ENCODE peak calls at places on chromosomes 2 and 18, in four cellular contexts. One of them, this sample, is unnamed. For H3K36me3, the result is how much of the 10 kb centered on the place peaks cover.

GRCh38 chr2:70886541-70886987 is 49.1 kb upstream of the ATP6V1B1 start:
- DNase-seq in adipocyte: no peak
- DNase-seq in psoas muscle: no peak
- DNase-seq in lower lobe of right lung: no peak
- DNase-seq in this sample: no peak

GRCh38 chr2:200477667-200478121 is 32.2 kb downstream of the KCTD18 start:
- DNase-seq in adipocyte: no peak
- DNase-seq in psoas muscle: peak
- DNase-seq in lower lobe of right lung: no peak
- DNase-seq in this sample: peak

GRCh38 chr2:240905176-240905781 is 857 bp upstream of the CROCC2 start:
- DNase-seq in adipocyte: no peak
- DNase-seq in psoas muscle: peak
- DNase-seq in lower lobe of right lung: peak
- DNase-seq in this sample: no peak

GRCh38 chr2:231597014-231597611 is 4.4 kb downstream of the TEX44 start:
- DNase-seq in adipocyte: no peak
- DNase-seq in psoas muscle: peak
- DNase-seq in lower lobe of right lung: peak
- DNase-seq in this sample: no peak

GRCh38 chr2:207067476-207067875 is 98.3 kb downstream of the KLF7 start:
- DNase-seq in adipocyte: no peak
- DNase-seq in psoas muscle: no peak
- DNase-seq in lower lobe of right lung: no peak
- DNase-seq in this sample: no peak

GRCh38 chr18:51110073-51110797 is 80.2 kb downstream of the SMAD4 start:
- DNase-seq in adipocyte: peak
- DNase-seq in psoas muscle: peak
- DNase-seq in lower lobe of right lung: peak
- DNase-seq in this sample: peak

GRCh38 chr2:67867735-67868134 is 195.1 kb downstream of the C1D start:
- DNase-seq in adipocyte: peak
- DNase-seq in psoas muscle: no peak
- DNase-seq in lower lobe of right lung: no peak
- DNase-seq in this sample: no peak

GRCh38 chr2:165889761-165890242 is 63.8 kb downstream of the TTC21B start:
- DNase-seq in adipocyte: no peak
- DNase-seq in psoas muscle: no peak
- DNase-seq in lower lobe of right lung: no peak
- DNase-seq in this sample: no peak

GRCh38 chr2:48566582-48566981 is 36.6 kb downstream of the STON1 start:
- DNase-seq in adipocyte: peak
- DNase-seq in psoas muscle: no peak
- DNase-seq in lower lobe of right lung: no peak
- DNase-seq in this sample: no peak

GRCh38 chr2:223868005-223868404 is 30.6 kb upstream of the AP1S3 start:
- DNase-seq in adipocyte: no peak
- DNase-seq in psoas muscle: no peak
- DNase-seq in lower lobe of right lung: no peak
- DNase-seq in this sample: no peak

GRCh38 chr18:72866901-72867701 is 686 bp downstream of the NETO1 start:
- DNase-seq in adipocyte: peak
- DNase-seq in psoas muscle: no peak
- DNase-seq in lower lobe of right lung: no peak
- DNase-seq in this sample: no peak

GRCh38 chr2:38056216-38056615 is 19.7 kb downstream of the CYP1B1 start:
- DNase-seq in adipocyte: no peak
- DNase-seq in psoas muscle: no peak
- DNase-seq in lower lobe of right lung: no peak
- DNase-seq in this sample: no peak

DNA sequence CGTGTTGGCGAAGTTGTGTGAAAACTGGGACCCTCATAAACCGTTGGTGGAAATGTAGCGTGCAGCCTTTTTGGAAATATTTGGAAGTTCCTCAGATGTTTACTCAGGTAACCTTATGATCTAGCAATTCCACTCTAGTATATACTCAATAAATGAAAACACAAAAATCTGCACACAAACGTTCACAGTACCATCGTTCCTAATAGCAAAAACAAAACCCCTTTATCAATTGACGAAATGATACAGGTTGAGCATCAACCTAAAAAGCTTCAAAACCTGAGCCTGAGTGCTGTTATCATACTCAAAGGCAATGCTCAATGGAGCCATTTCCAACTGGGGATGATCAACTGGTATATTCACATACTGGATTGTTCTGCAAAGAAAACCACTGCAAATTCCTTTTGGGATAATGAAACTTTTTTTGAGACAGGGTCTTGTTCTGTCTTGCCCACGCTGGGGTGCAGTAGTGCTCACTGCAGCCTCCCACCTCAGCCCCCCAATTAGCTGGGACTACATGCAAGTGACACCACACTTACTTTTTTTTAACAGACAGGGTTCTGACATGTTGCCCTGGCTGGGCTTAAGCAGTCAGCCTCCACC is 777 bp upstream of the C18orf32 start:
- DNase-seq in adipocyte: no peak
- DNase-seq in psoas muscle: no peak
- DNase-seq in lower lobe of right lung: no peak
- DNase-seq in this sample: no peak
- H3K36me3 ChIP-seq in adipocyte: under half
- H3K36me3 ChIP-seq in psoas muscle: under half
- H3K36me3 ChIP-seq in lower lobe of right lung: under half
- H3K36me3 ChIP-seq in this sample: under half

GRCh38 chr2:53939656-53940055 is 31.1 kb downstream of the PSME4 start:
- DNase-seq in adipocyte: peak
- DNase-seq in psoas muscle: no peak
- DNase-seq in lower lobe of right lung: no peak
- DNase-seq in this sample: no peak
- H3K36me3 ChIP-seq in adipocyte: half or more
- H3K36me3 ChIP-seq in psoas muscle: under half
- H3K36me3 ChIP-seq in lower lobe of right lung: half or more
- H3K36me3 ChIP-seq in this sample: under half

DNA sequence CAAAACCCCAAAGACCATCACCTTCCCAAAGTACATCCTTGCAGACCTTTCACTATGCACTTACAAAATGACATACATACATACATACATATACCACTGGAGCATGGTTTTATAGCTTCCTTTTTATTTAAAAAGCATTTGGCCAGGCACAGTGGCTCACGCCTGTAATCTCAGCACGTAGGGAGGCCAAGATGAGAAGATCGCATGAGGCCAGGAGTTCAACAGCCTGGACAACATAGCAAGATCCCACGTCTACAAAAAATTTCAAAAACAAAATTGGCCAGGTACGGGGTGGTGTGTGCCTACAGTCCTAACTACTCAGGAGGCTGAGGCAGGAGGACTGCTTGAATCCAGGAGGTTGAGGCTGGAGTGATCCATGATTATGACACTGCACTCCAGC is 29.9 kb upstream of the ADAM17 start:
- DNase-seq in adipocyte: no peak
- DNase-seq in psoas muscle: no peak
- DNase-seq in lower lobe of right lung: no peak
- DNase-seq in this sample: no peak
- H3K36me3 ChIP-seq in adipocyte: half or more
- H3K36me3 ChIP-seq in psoas muscle: under half
- H3K36me3 ChIP-seq in lower lobe of right lung: half or more
- H3K36me3 ChIP-seq in this sample: half or more

GRCh38 chr2:61291851-61292575 is 130.0 kb downstream of the C2orf74 start:
- DNase-seq in adipocyte: peak
- DNase-seq in psoas muscle: no peak
- DNase-seq in lower lobe of right lung: no peak
- DNase-seq in this sample: no peak
- H3K36me3 ChIP-seq in adipocyte: half or more
- H3K36me3 ChIP-seq in psoas muscle: under half
- H3K36me3 ChIP-seq in lower lobe of right lung: half or more
- H3K36me3 ChIP-seq in this sample: under half

GRCh38 chr18:23528580-23529472 is 25.5 kb downstream of the RMC1 start:
- DNase-seq in adipocyte: no peak
- DNase-seq in psoas muscle: peak
- DNase-seq in lower lobe of right lung: peak
- DNase-seq in this sample: peak

GRCh38 chr18:23529597-23529996 is 26.3 kb downstream of the RMC1 start:
- DNase-seq in adipocyte: peak
- DNase-seq in psoas muscle: no peak
- DNase-seq in lower lobe of right lung: no peak
- DNase-seq in this sample: no peak

GRCh38 chr18:23523429-23524212 is 20.3 kb downstream of the RMC1 start:
- DNase-seq in adipocyte: peak
- DNase-seq in psoas muscle: no peak
- DNase-seq in lower lobe of right lung: no peak
- DNase-seq in this sample: no peak

GRCh38 chr18:23524213-23524707 is 20.9 kb downstream of the RMC1 start:
- DNase-seq in adipocyte: no peak
- DNase-seq in psoas muscle: no peak
- DNase-seq in lower lobe of right lung: no peak
- DNase-seq in this sample: no peak

GRCh38 chr18:23526516-23527063 is 23.3 kb downstream of the RMC1 start:
- DNase-seq in adipocyte: no peak
- DNase-seq in psoas muscle: no peak
- DNase-seq in lower lobe of right lung: no peak
- DNase-seq in this sample: no peak
- H3K36me3 ChIP-seq in adipocyte: half or more
- H3K36me3 ChIP-seq in psoas muscle: under half
- H3K36me3 ChIP-seq in lower lobe of right lung: half or more
- H3K36me3 ChIP-seq in this sample: half or more

GRCh38 chr2:238228700-238229099 is 11.1 kb downstream of the HES6 start:
- DNase-seq in adipocyte: peak
- DNase-seq in psoas muscle: no peak
- DNase-seq in lower lobe of right lung: no peak
- DNase-seq in this sample: no peak
- H3K36me3 ChIP-seq in adipocyte: under half
- H3K36me3 ChIP-seq in psoas muscle: under half
- H3K36me3 ChIP-seq in lower lobe of right lung: under half
- H3K36me3 ChIP-seq in this sample: under half

GRCh38 chr2:85310330-85310729 is 17.5 kb downstream of the TGOLN2 start:
- DNase-seq in adipocyte: no peak
- DNase-seq in psoas muscle: no peak
- DNase-seq in lower lobe of right lung: no peak
- DNase-seq in this sample: no peak

GRCh38 chr2:85309699-85310321 is 18.0 kb downstream of the TGOLN2 start:
- DNase-seq in adipocyte: no peak
- DNase-seq in psoas muscle: no peak
- DNase-seq in lower lobe of right lung: no peak
- DNase-seq in this sample: no peak

GRCh38 chr2:85308951-85309555 is 18.7 kb downstream of the TGOLN2 start:
- DNase-seq in adipocyte: peak
- DNase-seq in psoas muscle: peak
- DNase-seq in lower lobe of right lung: peak
- DNase-seq in this sample: no peak

GRCh38 chr2:85307527-85307897 is 20.3 kb downstream of the TGOLN2 start:
- DNase-seq in adipocyte: no peak
- DNase-seq in psoas muscle: no peak
- DNase-seq in lower lobe of right lung: no peak
- DNase-seq in this sample: no peak

GRCh38 chr2:85308201-85308600 is 19.6 kb downstream of the TGOLN2 start:
- DNase-seq in adipocyte: no peak
- DNase-seq in psoas muscle: no peak
- DNase-seq in lower lobe of right lung: no peak
- DNase-seq in this sample: no peak
- H3K36me3 ChIP-seq in adipocyte: half or more
- H3K36me3 ChIP-seq in psoas muscle: under half
- H3K36me3 ChIP-seq in lower lobe of right lung: under half
- H3K36me3 ChIP-seq in this sample: under half